ENCODE peak calls at places on chromosomes 2 and 18, in six cellular contexts. O, E, Q, V, Y and U are unnamed samples.

GRCh38 chr2:24409700-24410556 is 49.6 kb upstream of the ITSN2 start:
- DNase-seq in O (no peak), E (peak; percentile 87), Q (no peak), V (peak; percentile 65), Y (peak; percentile 71), U (peak; percentile 68)

GRCh38 chr2:114769110-114769509 is 326.7 kb downstream of the DPP10 start:
- DNase-seq in O (no peak), E (peak; percentile 15), Q (no peak), V (no peak), Y (no peak), U (no peak)

GRCh38 chr18:62264984-62265383 is 60.1 kb upstream of the TNFRSF11A start:
- DNase-seq in O (no peak), E (no peak), Q (no peak), V (no peak), Y (no peak), U (no peak)

GRCh38 chr2:46954951-46955571 is 39.5 kb upstream of the MCFD2 start:
- DNase-seq in O (no peak), E (no peak), Q (no peak), V (no peak), Y (peak; percentile 92), U (no peak)

GRCh38 chr2:23007836-23008235 is 377.1 kb upstream of the KLHL29 start:
- DNase-seq in O (no peak), E (no peak), Q (no peak), V (no peak), Y (no peak), U (no peak)

GRCh38 chr18:3814840-3815239 is 364.9 kb downstream of the TGIF1 start:
- DNase-seq in O (no peak), E (no peak), Q (no peak), V (no peak), Y (no peak), U (no peak)

GRCh38 chr2:62489162-62489561 is 16.8 kb downstream of the TMEM17 start:
- DNase-seq in O (no peak), E (no peak), Q (no peak), V (no peak), Y (no peak), U (no peak)

GRCh38 chr2:446963-447540 is 159.2 kb upstream of the ALKAL2 start:
- DNase-seq in O (no peak), E (no peak), Q (no peak), V (no peak), Y (no peak), U (no peak)

GRCh38 chr18:11874676-11875075 is 23.5 kb downstream of the CHMP1B start:
- DNase-seq in O (no peak), E (no peak), Q (no peak), V (no peak), Y (no peak), U (no peak)

GRCh38 chr2:241738040-241738686 is 3.7 kb downstream of the D2HGDH start:
- DNase-seq in O (no peak), E (no peak), Q (peak; percentile 75), V (no peak), Y (no peak), U (no peak)

GRCh38 chr18:49898421-49898820 is 85.1 kb upstream of the ACAA2 start:
- DNase-seq in O (no peak), E (peak; percentile 88), Q (no peak), V (peak; percentile 50), Y (peak; percentile 43), U (no peak)

GRCh38 chr2:49753344-49753930 is 599.1 kb upstream of the FSHR start:
- DNase-seq in O (no peak), E (no peak), Q (no peak), V (no peak), Y (peak; percentile 13), U (no peak)

GRCh38 chr18:36578871-36579270 is 249.9 kb downstream of the TPGS2 start:
- DNase-seq in O (no peak), E (no peak), Q (no peak), V (no peak), Y (no peak), U (no peak)

GRCh38 chr2:12824304-12824761 is 107.6 kb downstream of the TRIB2 start:
- DNase-seq in O (no peak), E (no peak), Q (no peak), V (no peak), Y (no peak), U (no peak)

GRCh38 chr2:174339971-174340399 is 5.2 kb downstream of the SP9 start:
- DNase-seq in O (no peak), E (peak; percentile 53), Q (no peak), V (no peak), Y (no peak), U (no peak)

GRCh38 chr18:44700652-44701051 is 20.0 kb downstream of the SETBP1 start:
- DNase-seq in O (no peak), E (no peak), Q (peak; percentile 79), V (no peak), Y (no peak), U (no peak)

GRCh38 chr2:200223385-200223784 is 83.1 kb upstream of the SPATS2L start:
- DNase-seq in O (no peak), E (no peak), Q (no peak), V (no peak), Y (no peak), U (no peak)

GRCh38 chr18:45413180-45413836 is 202.0 kb upstream of the SLC14A2 start:
- DNase-seq in O (no peak), E (no peak), Q (no peak), V (peak; percentile 40), Y (no peak), U (no peak)

GRCh38 chr18:49747876-49748275 is 65.5 kb downstream of the ACAA2 start:
- DNase-seq in O (no peak), E (peak; percentile 36), Q (no peak), V (no peak), Y (no peak), U (no peak)

GRCh38 chr18:23415530-23415929 is 37.6 kb upstream of the RIOK3 start:
- DNase-seq in O (no peak), E (no peak), Q (no peak), V (no peak), Y (no peak), U (no peak)
- H3K27ac ChIP-seq in O (no peak overlapping the region), E (no peak overlapping the region), Q (no peak overlapping the region), V (no peak overlapping the region), Y (no peak overlapping the region), U (no peak overlapping the region)

GRCh38 chr2:64751286-64752260 is 97.9 kb upstream of the SERTAD2 start:
- DNase-seq in O (peak; percentile 100), E (peak; percentile 22), Q (peak; percentile 100), V (no peak), Y (peak; percentile 28), U (no peak)

GRCh38 chr2:64750817-64751285 is 97.1 kb upstream of the SERTAD2 start:
- DNase-seq in O (peak; percentile 99), E (peak; percentile 98), Q (peak; percentile 99), V (peak; percentile 75), Y (peak; percentile 99), U (peak; percentile 99)

GRCh38 chr2:64748561-64748960 is 94.8 kb upstream of the SERTAD2 start:
- DNase-seq in O (no peak), E (no peak), Q (no peak), V (no peak), Y (no peak), U (no peak)

GRCh38 chr2:64749446-64749845 is 95.7 kb upstream of the SERTAD2 start:
- DNase-seq in O (no peak), E (no peak), Q (no peak), V (no peak), Y (no peak), U (no peak)

GRCh38 chr2:64750001-64750816 is 96.5 kb upstream of the SERTAD2 start:
- DNase-seq in O (peak; percentile 85), E (peak; percentile 35), Q (peak; percentile 92), V (peak; percentile 34), Y (no peak), U (no peak)
- TF ChIP-seq POLR2AphosphoS5 in O (peak; percentile 53), E (no peak), Q (no peak), V (no peak), Y (no peak), U (no peak)

GRCh38 chr2:74091391-74091790 is 56.3 kb downstream of the BOLA3 start:
- DNase-seq in O (peak; percentile 41), E (no peak), Q (no peak), V (no peak), Y (no peak), U (no peak)
- H3K27ac ChIP-seq in O (no peak overlapping the region), E (no peak overlapping the region), Q (no peak overlapping the region), V (no peak overlapping the region), Y (no peak overlapping the region), U (no peak overlapping the region)

DNA sequence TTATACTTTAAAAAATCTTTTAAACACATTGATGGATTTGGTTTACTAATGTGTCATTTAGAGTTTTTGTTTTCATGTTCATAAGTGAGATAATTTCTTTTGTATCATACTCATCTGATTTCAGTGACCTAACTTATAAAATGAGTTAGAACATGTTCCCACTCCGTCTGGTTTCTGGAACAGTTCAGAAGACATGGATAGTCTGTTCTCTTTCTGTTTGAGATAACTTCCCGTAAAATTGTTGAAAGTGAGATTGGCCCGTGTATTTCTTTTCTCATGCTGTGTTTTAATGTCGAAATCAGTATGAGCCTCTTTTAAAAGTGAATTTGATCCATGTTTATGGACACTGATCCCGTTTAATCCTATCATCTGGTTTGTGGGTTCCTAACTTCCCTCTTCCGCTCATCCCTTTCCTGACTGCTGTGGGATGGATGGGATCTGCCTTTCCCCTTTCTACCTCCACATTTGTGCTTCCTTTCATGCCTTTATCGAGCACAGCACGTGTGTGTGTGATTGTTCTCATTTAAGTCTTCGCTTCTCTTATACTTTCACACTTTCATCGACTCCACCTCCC is 78.9 kb downstream of the COPS8 start:
- DNase-seq in O (no peak), E (no peak), Q (no peak), V (no peak), Y (no peak), U (no peak)
- TF ChIP-seq POLR2AphosphoS5 in O (no peak), E (no peak), Q (no peak), V (no peak), Y (no peak), U (no peak)

GRCh38 chr2:4678937-4679336 is 975.6 kb downstream of the DCDC2C start:
- DNase-seq in O (no peak), E (no peak), Q (no peak), V (no peak), Y (no peak), U (no peak)

GRCh38 chr2:4673025-4673489 is 969.7 kb downstream of the DCDC2C start:
- DNase-seq in O (no peak), E (peak; percentile 3), Q (no peak), V (no peak), Y (peak; percentile 78), U (peak; percentile 65)

GRCh38 chr2:4679391-4679790 is 976.0 kb downstream of the DCDC2C start:
- DNase-seq in O (no peak), E (no peak), Q (no peak), V (no peak), Y (no peak), U (no peak)

GRCh38 chr2:4674007-4674406 is 970.6 kb downstream of the DCDC2C start:
- DNase-seq in O (peak; percentile 18), E (no peak), Q (peak; percentile 83), V (no peak), Y (no peak), U (no peak)

GRCh38 chr2:4675295-4675694 is 971.9 kb downstream of the DCDC2C start:
- DNase-seq in O (peak; percentile 51), E (no peak), Q (peak; percentile 74), V (no peak), Y (no peak), U (no peak)
- H3K27ac ChIP-seq in O (no peak overlapping the region), E (no peak overlapping the region), Q (no peak overlapping the region), V (no peak overlapping the region), Y (no peak overlapping the region), U (no peak overlapping the region)

GRCh38 chr2:219274392-219274921 is 4.7 kb upstream of the DNAJB2 start:
- DNase-seq in O (no peak), E (peak; percentile 72), Q (peak; percentile 68), V (no peak), Y (peak; percentile 74), U (peak; percentile 60)
- TF ChIP-seq POLR2AphosphoS5 in O (no peak), E (no peak), Q (no peak), V (no peak), Y (no peak), U (no peak)